ENCODE peak calls at places on chromosomes 16 and 17, in four cellular contexts. One of them, this sample, is unnamed.

GRCh38 chr16:85431431-85432124 is 181.5 kb upstream of the GSE1 start:
- DNase-seq in transverse colon: peak
- DNase-seq in prostate gland: no peak
- DNase-seq in breast epithelium: no peak
- DNase-seq in this sample: no peak

GRCh38 chr16:66515543-66516171 is 34.3 kb downstream of the TK2 start:
- DNase-seq in transverse colon: no peak
- DNase-seq in breast epithelium: no peak
- DNase-seq in prostate gland: no peak
- DNase-seq in this sample: peak

GRCh38 chr16:66741971-66742396 is 9.4 kb downstream of the DYNC1LI2 start:
- DNase-seq in breast epithelium: no peak
- DNase-seq in prostate gland: no peak
- DNase-seq in transverse colon: no peak
- DNase-seq in this sample: peak

GRCh38 chr16:154223-155030 is 2.0 kb downstream of the HBZ start:
- DNase-seq in prostate gland: no peak
- DNase-seq in transverse colon: peak
- DNase-seq in breast epithelium: peak
- DNase-seq in this sample: no peak

GRCh38 chr17:45857977-45858708 is 13.5 kb downstream of the SPPL2C start:
- DNase-seq in prostate gland: no peak
- DNase-seq in transverse colon: no peak
- DNase-seq in breast epithelium: no peak
- DNase-seq in this sample: peak

GRCh38 chr16:55499951-55500350 is 8.9 kb upstream of the LPCAT2 start:
- DNase-seq in prostate gland: no peak
- DNase-seq in transverse colon: no peak
- DNase-seq in breast epithelium: peak
- DNase-seq in this sample: peak

GRCh38 chr16:83350466-83350865 is 457.3 kb upstream of the HSBP1 start:
- DNase-seq in prostate gland: no peak
- DNase-seq in breast epithelium: no peak
- DNase-seq in transverse colon: no peak
- DNase-seq in this sample: no peak

GRCh38 chr17:81722184-81723120 is 10.4 kb downstream of the SLC25A10 start:
- DNase-seq in breast epithelium: peak
- DNase-seq in transverse colon: peak
- DNase-seq in prostate gland: peak
- DNase-seq in this sample: no peak

GRCh38 chr17:4506892-4507291 is 8.2 kb downstream of the SPNS2 start:
- DNase-seq in prostate gland: no peak
- DNase-seq in breast epithelium: no peak
- DNase-seq in transverse colon: no peak
- DNase-seq in this sample: no peak

GRCh38 chr17:52678211-52678610 is 519.7 kb upstream of the CA10 start:
- DNase-seq in transverse colon: no peak
- DNase-seq in breast epithelium: no peak
- DNase-seq in prostate gland: no peak
- DNase-seq in this sample: no peak

GRCh38 chr17:22692066-22692800 is 999.9 kb downstream of the KCNJ18 start:
- DNase-seq in prostate gland: no peak
- DNase-seq in breast epithelium: no peak
- DNase-seq in transverse colon: no peak
- DNase-seq in this sample: no peak

GRCh38 chr17:82242977-82243647 is 14.3 kb downstream of the SLC16A3 start:
- DNase-seq in transverse colon: peak
- DNase-seq in prostate gland: peak
- DNase-seq in breast epithelium: peak
- DNase-seq in this sample: peak

GRCh38 chr16:20868890-20869289 is 31.3 kb downstream of the DCUN1D3 start:
- DNase-seq in breast epithelium: no peak
- DNase-seq in prostate gland: peak
- DNase-seq in transverse colon: peak
- DNase-seq in this sample: peak

GRCh38 chr16:57178793-57179212 is 7.0 kb downstream of the PSME3IP1 start:
- DNase-seq in transverse colon: no peak
- DNase-seq in prostate gland: no peak
- DNase-seq in breast epithelium: no peak
- DNase-seq in this sample: no peak

GRCh38 chr17:66634193-66634592 is 200.7 kb upstream of the CACNG5 start:
- DNase-seq in breast epithelium: no peak
- DNase-seq in transverse colon: no peak
- DNase-seq in prostate gland: no peak
- DNase-seq in this sample: no peak

GRCh38 chr17:80938556-80938955 is 53.1 kb upstream of the CHMP6 start:
- DNase-seq in breast epithelium: no peak
- DNase-seq in transverse colon: no peak
- DNase-seq in prostate gland: no peak
- DNase-seq in this sample: no peak

GRCh38 chr16:8935989-8936388 is 27.7 kb downstream of the USP7 start:
- DNase-seq in transverse colon: peak
- DNase-seq in breast epithelium: no peak
- DNase-seq in prostate gland: no peak
- DNase-seq in this sample: no peak

GRCh38 chr17:320809-321385 is 31.7 kb downstream of the RPH3AL start:
- DNase-seq in breast epithelium: no peak
- DNase-seq in transverse colon: no peak
- DNase-seq in prostate gland: no peak
- DNase-seq in this sample: no peak

GRCh38 chr17:44004761-44005526 is 522 bp downstream of the NAGS start:
- DNase-seq in transverse colon: peak
- DNase-seq in breast epithelium: no peak
- DNase-seq in prostate gland: no peak
- DNase-seq in this sample: no peak

GRCh38 chr17:3636908-3637373 is 381 bp downstream of the CTNS start:
- DNase-seq in transverse colon: no peak
- DNase-seq in prostate gland: no peak
- DNase-seq in breast epithelium: no peak
- DNase-seq in this sample: no peak

GRCh38 chr16:84040823-84041391 is 1.7 kb downstream of the SLC38A8 start:
- DNase-seq in transverse colon: no peak
- DNase-seq in breast epithelium: peak
- DNase-seq in prostate gland: no peak
- DNase-seq in this sample: no peak

GRCh38 chr17:76140661-76141211 is 309 bp downstream of the FOXJ1 start:
- DNase-seq in transverse colon: no peak
- DNase-seq in prostate gland: no peak
- DNase-seq in breast epithelium: no peak
- DNase-seq in this sample: no peak
- H3K4me3 ChIP-seq in transverse colon: peak
- H3K4me3 ChIP-seq in prostate gland: peak
- H3K4me3 ChIP-seq in breast epithelium: peak
- H3K4me3 ChIP-seq in this sample: peak

DNA sequence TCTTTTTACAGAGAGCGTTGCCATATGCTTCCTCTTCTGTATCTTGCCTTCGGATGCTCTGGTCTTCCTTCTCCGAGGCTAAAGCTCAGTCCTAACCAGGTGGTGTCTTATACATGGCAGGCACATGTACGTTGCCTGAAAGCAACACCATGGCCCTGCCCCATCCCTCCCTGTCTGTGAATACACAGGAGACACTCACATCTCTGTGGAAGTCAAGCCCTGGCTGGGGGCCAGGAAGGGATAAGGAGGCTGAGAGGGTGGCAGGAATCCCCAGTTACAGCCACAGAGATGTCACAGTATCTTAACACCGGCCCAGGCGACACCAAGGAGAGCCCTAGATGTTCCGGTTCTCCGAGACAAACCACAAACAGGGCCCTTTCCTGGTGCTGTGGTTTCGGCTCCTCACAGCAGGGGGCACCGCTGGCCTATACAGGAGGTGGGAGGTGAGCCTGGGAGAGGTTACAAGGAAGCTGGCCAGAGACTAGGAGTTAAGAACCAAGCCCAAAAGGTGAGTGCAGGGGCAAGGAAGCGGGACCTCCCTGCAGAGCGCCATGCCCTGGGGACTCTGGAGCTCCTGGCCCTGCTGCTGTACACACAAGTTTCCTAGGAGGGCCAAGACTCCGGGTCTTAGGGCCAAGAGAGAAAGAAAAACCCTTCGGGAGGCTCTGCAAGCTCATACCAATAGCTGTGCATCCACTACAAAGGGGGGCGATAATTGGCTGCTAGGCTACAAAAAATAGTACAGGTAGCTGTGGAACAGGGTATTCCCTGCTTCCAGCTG is 41.7 kb downstream of the SRL start:
- DNase-seq in prostate gland: peak
- DNase-seq in transverse colon: peak
- DNase-seq in breast epithelium: peak
- DNase-seq in this sample: no peak
- TF ChIP-seq CTCF in prostate gland: peak
- TF ChIP-seq CTCF in transverse colon: peak
- TF ChIP-seq CTCF in breast epithelium: peak
- TF ChIP-seq CTCF in this sample: peak

GRCh38 chr16:49836218-49836617 is 19.7 kb downstream of the ZNF423 start:
- DNase-seq in transverse colon: no peak
- DNase-seq in breast epithelium: no peak
- DNase-seq in prostate gland: no peak
- DNase-seq in this sample: no peak
- H3K4me3 ChIP-seq in transverse colon: no peak
- H3K4me3 ChIP-seq in breast epithelium: no peak
- H3K4me3 ChIP-seq in prostate gland: no peak
- H3K4me3 ChIP-seq in this sample: no peak

GRCh38 chr17:7633093-7633492 is 3.2 kb downstream of the SHBG start:
- DNase-seq in transverse colon: no peak
- DNase-seq in prostate gland: no peak
- DNase-seq in breast epithelium: no peak
- DNase-seq in this sample: no peak
- TF ChIP-seq CTCF in transverse colon: no peak
- TF ChIP-seq CTCF in prostate gland: no peak
- TF ChIP-seq CTCF in breast epithelium: no peak
- TF ChIP-seq CTCF in this sample: no peak

GRCh38 chr17:57868775-57869598 is 19.1 kb upstream of the MRPS23 start:
- DNase-seq in transverse colon: no peak
- DNase-seq in prostate gland: no peak
- DNase-seq in breast epithelium: no peak
- DNase-seq in this sample: no peak

GRCh38 chr17:57866723-57867122 is 16.9 kb upstream of the MRPS23 start:
- DNase-seq in prostate gland: no peak
- DNase-seq in transverse colon: no peak
- DNase-seq in breast epithelium: no peak
- DNase-seq in this sample: no peak

GRCh38 chr17:57867126-57867525 is 17.3 kb upstream of the MRPS23 start:
- DNase-seq in breast epithelium: no peak
- DNase-seq in transverse colon: no peak
- DNase-seq in prostate gland: no peak
- DNase-seq in this sample: no peak

GRCh38 chr17:57869599-57870282 is 19.9 kb upstream of the MRPS23 start:
- DNase-seq in breast epithelium: no peak
- DNase-seq in prostate gland: no peak
- DNase-seq in transverse colon: no peak
- DNase-seq in this sample: peak

DNA sequence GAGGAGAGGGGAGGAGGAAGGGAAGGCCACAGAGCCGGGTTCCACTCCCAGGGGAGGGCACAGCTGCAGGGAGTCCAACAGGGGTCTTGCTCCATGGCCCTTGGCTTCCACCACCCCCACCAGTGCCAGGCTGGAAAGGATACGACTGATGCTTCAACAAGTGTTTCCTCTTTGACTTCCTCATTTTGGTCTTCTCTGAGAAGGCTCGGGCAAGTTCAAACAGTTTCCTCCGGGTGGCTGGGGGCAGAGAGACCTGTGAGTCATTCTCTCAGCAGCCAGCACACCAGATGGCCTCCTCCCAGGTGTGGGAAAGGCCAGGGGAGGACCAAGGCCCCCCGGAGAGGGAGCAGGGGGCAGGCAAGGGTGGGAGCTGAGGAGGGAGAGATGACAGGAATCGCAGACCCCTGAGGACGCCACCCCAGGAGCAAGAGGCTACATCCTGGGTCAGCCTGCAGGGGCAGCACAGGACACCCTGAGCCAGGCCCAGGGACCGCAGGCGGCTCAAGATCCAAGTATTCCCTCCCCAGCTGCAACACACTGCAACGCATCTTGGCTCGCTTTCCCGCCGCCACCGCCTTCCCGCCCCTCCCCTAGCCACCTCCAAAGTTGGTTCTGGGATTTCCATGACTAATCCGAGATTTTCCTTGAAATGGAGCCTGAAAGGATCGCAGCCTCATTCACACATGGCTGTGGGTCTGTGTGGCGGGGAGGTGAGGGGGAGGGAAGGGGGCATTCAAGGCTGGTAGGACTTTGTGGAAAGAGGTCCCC is 18.3 kb upstream of the MRPS23 start:
- DNase-seq in prostate gland: peak
- DNase-seq in transverse colon: peak
- DNase-seq in breast epithelium: peak
- DNase-seq in this sample: peak
- H3K4me3 ChIP-seq in prostate gland: no peak
- H3K4me3 ChIP-seq in transverse colon: no peak
- H3K4me3 ChIP-seq in breast epithelium: no peak
- H3K4me3 ChIP-seq in this sample: no peak